ENCODE peak calls at places on chromosome 9, in seven cellular contexts. One of them, this sample, is unnamed.

GRCh38 chr9:101376117-101376866 is 8.5 kb downstream of the BAAT start:
- DNase-seq in NCI-H748 treated with DMSO at 0.1 percent for 48 hours: no peak
- DNase-seq in activated CD4-positive, alpha-beta T cell treated with anti-CD3 and anti-CD28 coated beads, Interleukin-2, amount 50 U/mL, for 1 hour: no peak
- DNase-seq in activated CD8-positive, alpha-beta memory T cell treated with anti-CD3 and anti-CD28 coated beads for 24 hours: no peak
- DNase-seq in HS-27A: no peak
- DNase-seq in COR-L47: no peak
- DNase-seq in esophagus squamous epithelium: no peak
- DNase-seq in this sample: no peak

GRCh38 chr9:6921335-6921734 is 163.6 kb downstream of the KDM4C start:
- DNase-seq in esophagus squamous epithelium: no peak
- DNase-seq in COR-L47: no peak
- DNase-seq in NCI-H748 treated with DMSO at 0.1 percent for 48 hours: no peak
- DNase-seq in HS-27A: no peak
- DNase-seq in activated CD4-positive, alpha-beta T cell treated with anti-CD3 and anti-CD28 coated beads, Interleukin-2, amount 50 U/mL, for 1 hour: no peak
- DNase-seq in activated CD8-positive, alpha-beta memory T cell treated with anti-CD3 and anti-CD28 coated beads for 24 hours: no peak
- DNase-seq in this sample: no peak

GRCh38 chr9:78453450-78453849 is 156.5 kb downstream of the PSAT1 start:
- DNase-seq in esophagus squamous epithelium: no peak
- DNase-seq in activated CD8-positive, alpha-beta memory T cell treated with anti-CD3 and anti-CD28 coated beads for 24 hours: no peak
- DNase-seq in COR-L47: no peak
- DNase-seq in HS-27A: no peak
- DNase-seq in activated CD4-positive, alpha-beta T cell treated with anti-CD3 and anti-CD28 coated beads, Interleukin-2, amount 50 U/mL, for 1 hour: no peak
- DNase-seq in NCI-H748 treated with DMSO at 0.1 percent for 48 hours: no peak
- DNase-seq in this sample: no peak

GRCh38 chr9:72542917-72543316 is 21.5 kb downstream of the TMC1 start:
- DNase-seq in activated CD8-positive, alpha-beta memory T cell treated with anti-CD3 and anti-CD28 coated beads for 24 hours: no peak
- DNase-seq in COR-L47: no peak
- DNase-seq in activated CD4-positive, alpha-beta T cell treated with anti-CD3 and anti-CD28 coated beads, Interleukin-2, amount 50 U/mL, for 1 hour: no peak
- DNase-seq in esophagus squamous epithelium: no peak
- DNase-seq in HS-27A: no peak
- DNase-seq in NCI-H748 treated with DMSO at 0.1 percent for 48 hours: no peak
- DNase-seq in this sample: no peak

GRCh38 chr9:74639112-74639511 is 142.0 kb downstream of the RORB start:
- DNase-seq in NCI-H748 treated with DMSO at 0.1 percent for 48 hours: no peak
- DNase-seq in COR-L47: no peak
- DNase-seq in HS-27A: no peak
- DNase-seq in esophagus squamous epithelium: no peak
- DNase-seq in activated CD4-positive, alpha-beta T cell treated with anti-CD3 and anti-CD28 coated beads, Interleukin-2, amount 50 U/mL, for 1 hour: no peak
- DNase-seq in activated CD8-positive, alpha-beta memory T cell treated with anti-CD3 and anti-CD28 coated beads for 24 hours: no peak
- DNase-seq in this sample: no peak

GRCh38 chr9:114430443-114430842 is 42.7 kb upstream of the AKNA start:
- DNase-seq in activated CD4-positive, alpha-beta T cell treated with anti-CD3 and anti-CD28 coated beads, Interleukin-2, amount 50 U/mL, for 1 hour: no peak
- DNase-seq in COR-L47: no peak
- DNase-seq in NCI-H748 treated with DMSO at 0.1 percent for 48 hours: no peak
- DNase-seq in activated CD8-positive, alpha-beta memory T cell treated with anti-CD3 and anti-CD28 coated beads for 24 hours: no peak
- DNase-seq in esophagus squamous epithelium: no peak
- DNase-seq in HS-27A: no peak
- DNase-seq in this sample: no peak

GRCh38 chr9:69759478-69760277 is at the start of gene PTAR1:
- DNase-seq in HS-27A: peak; percentile 42
- DNase-seq in activated CD8-positive, alpha-beta memory T cell treated with anti-CD3 and anti-CD28 coated beads for 24 hours: peak; percentile 95
- DNase-seq in COR-L47: peak; percentile 92
- DNase-seq in esophagus squamous epithelium: peak; percentile 54
- DNase-seq in activated CD4-positive, alpha-beta T cell treated with anti-CD3 and anti-CD28 coated beads, Interleukin-2, amount 50 U/mL, for 1 hour: peak; percentile 88
- DNase-seq in NCI-H748 treated with DMSO at 0.1 percent for 48 hours: peak; percentile 85
- DNase-seq in this sample: peak; percentile 60

GRCh38 chr9:81174023-81174422 is 515.3 kb downstream of the TLE1 start:
- DNase-seq in activated CD4-positive, alpha-beta T cell treated with anti-CD3 and anti-CD28 coated beads, Interleukin-2, amount 50 U/mL, for 1 hour: no peak
- DNase-seq in NCI-H748 treated with DMSO at 0.1 percent for 48 hours: no peak
- DNase-seq in esophagus squamous epithelium: no peak
- DNase-seq in activated CD8-positive, alpha-beta memory T cell treated with anti-CD3 and anti-CD28 coated beads for 24 hours: no peak
- DNase-seq in COR-L47: no peak
- DNase-seq in HS-27A: no peak
- DNase-seq in this sample: no peak

GRCh38 chr9:13810510-13810909 is 503.4 kb downstream of the NFIB start:
- DNase-seq in activated CD8-positive, alpha-beta memory T cell treated with anti-CD3 and anti-CD28 coated beads for 24 hours: no peak
- DNase-seq in HS-27A: no peak
- DNase-seq in esophagus squamous epithelium: no peak
- DNase-seq in activated CD4-positive, alpha-beta T cell treated with anti-CD3 and anti-CD28 coated beads, Interleukin-2, amount 50 U/mL, for 1 hour: no peak
- DNase-seq in NCI-H748 treated with DMSO at 0.1 percent for 48 hours: no peak
- DNase-seq in COR-L47: no peak
- DNase-seq in this sample: no peak

GRCh38 chr9:89046832-89047231 is 55.6 kb downstream of the S1PR3 start:
- DNase-seq in activated CD8-positive, alpha-beta memory T cell treated with anti-CD3 and anti-CD28 coated beads for 24 hours: no peak
- DNase-seq in NCI-H748 treated with DMSO at 0.1 percent for 48 hours: no peak
- DNase-seq in COR-L47: no peak
- DNase-seq in activated CD4-positive, alpha-beta T cell treated with anti-CD3 and anti-CD28 coated beads, Interleukin-2, amount 50 U/mL, for 1 hour: no peak
- DNase-seq in HS-27A: no peak
- DNase-seq in esophagus squamous epithelium: no peak
- DNase-seq in this sample: no peak

GRCh38 chr9:37037137-37037743 is 3.2 kb upstream of the PAX5 start:
- DNase-seq in HS-27A: no peak
- DNase-seq in activated CD8-positive, alpha-beta memory T cell treated with anti-CD3 and anti-CD28 coated beads for 24 hours: peak; percentile 77
- DNase-seq in COR-L47: no peak
- DNase-seq in esophagus squamous epithelium: no peak
- DNase-seq in NCI-H748 treated with DMSO at 0.1 percent for 48 hours: no peak
- DNase-seq in activated CD4-positive, alpha-beta T cell treated with anti-CD3 and anti-CD28 coated beads, Interleukin-2, amount 50 U/mL, for 1 hour: no peak
- DNase-seq in this sample: no peak

GRCh38 chr9:72292874-72293607 is 72.0 kb downstream of the ZFAND5 start:
- DNase-seq in NCI-H748 treated with DMSO at 0.1 percent for 48 hours: no peak
- DNase-seq in activated CD8-positive, alpha-beta memory T cell treated with anti-CD3 and anti-CD28 coated beads for 24 hours: no peak
- DNase-seq in activated CD4-positive, alpha-beta T cell treated with anti-CD3 and anti-CD28 coated beads, Interleukin-2, amount 50 U/mL, for 1 hour: no peak
- DNase-seq in COR-L47: no peak
- DNase-seq in esophagus squamous epithelium: no peak
- DNase-seq in HS-27A: no peak
- DNase-seq in this sample: no peak

GRCh38 chr9:35905912-35906679 is at the start of gene HRCT1:
- DNase-seq in activated CD8-positive, alpha-beta memory T cell treated with anti-CD3 and anti-CD28 coated beads for 24 hours: no peak
- DNase-seq in NCI-H748 treated with DMSO at 0.1 percent for 48 hours: no peak
- DNase-seq in activated CD4-positive, alpha-beta T cell treated with anti-CD3 and anti-CD28 coated beads, Interleukin-2, amount 50 U/mL, for 1 hour: no peak
- DNase-seq in esophagus squamous epithelium: no peak
- DNase-seq in COR-L47: peak; percentile 81
- DNase-seq in HS-27A: peak; percentile 94
- DNase-seq in this sample: no peak

GRCh38 chr9:34513567-34514214 is 9.1 kb downstream of the ENHO start:
- DNase-seq in activated CD4-positive, alpha-beta T cell treated with anti-CD3 and anti-CD28 coated beads, Interleukin-2, amount 50 U/mL, for 1 hour: no peak
- DNase-seq in COR-L47: no peak
- DNase-seq in HS-27A: no peak
- DNase-seq in esophagus squamous epithelium: no peak
- DNase-seq in NCI-H748 treated with DMSO at 0.1 percent for 48 hours: no peak
- DNase-seq in activated CD8-positive, alpha-beta memory T cell treated with anti-CD3 and anti-CD28 coated beads for 24 hours: no peak
- DNase-seq in this sample: no peak

GRCh38 chr9:3401556-3401955 is 124.2 kb downstream of the RFX3 start:
- DNase-seq in COR-L47: peak; percentile 93
- DNase-seq in activated CD8-positive, alpha-beta memory T cell treated with anti-CD3 and anti-CD28 coated beads for 24 hours: no peak
- DNase-seq in esophagus squamous epithelium: no peak
- DNase-seq in activated CD4-positive, alpha-beta T cell treated with anti-CD3 and anti-CD28 coated beads, Interleukin-2, amount 50 U/mL, for 1 hour: no peak
- DNase-seq in NCI-H748 treated with DMSO at 0.1 percent for 48 hours: peak; percentile 94
- DNase-seq in HS-27A: no peak
- DNase-seq in this sample: no peak

GRCh38 chr9:78032599-78033457 is 1.2 kb upstream of the GNAQ start:
- DNase-seq in COR-L47: no peak
- DNase-seq in esophagus squamous epithelium: no peak
- DNase-seq in activated CD4-positive, alpha-beta T cell treated with anti-CD3 and anti-CD28 coated beads, Interleukin-2, amount 50 U/mL, for 1 hour: no peak
- DNase-seq in activated CD8-positive, alpha-beta memory T cell treated with anti-CD3 and anti-CD28 coated beads for 24 hours: no peak
- DNase-seq in NCI-H748 treated with DMSO at 0.1 percent for 48 hours: peak; percentile 61
- DNase-seq in HS-27A: no peak
- DNase-seq in this sample: no peak

GRCh38 chr9:19372576-19372975 is 7.5 kb downstream of the RPS6 start:
- DNase-seq in activated CD4-positive, alpha-beta T cell treated with anti-CD3 and anti-CD28 coated beads, Interleukin-2, amount 50 U/mL, for 1 hour: no peak
- DNase-seq in esophagus squamous epithelium: no peak
- DNase-seq in activated CD8-positive, alpha-beta memory T cell treated with anti-CD3 and anti-CD28 coated beads for 24 hours: no peak
- DNase-seq in COR-L47: no peak
- DNase-seq in HS-27A: no peak
- DNase-seq in NCI-H748 treated with DMSO at 0.1 percent for 48 hours: no peak
- DNase-seq in this sample: no peak

GRCh38 chr9:68725070-68725469 is 20.0 kb downstream of the PIP5K1B start:
- DNase-seq in activated CD8-positive, alpha-beta memory T cell treated with anti-CD3 and anti-CD28 coated beads for 24 hours: no peak
- DNase-seq in NCI-H748 treated with DMSO at 0.1 percent for 48 hours: no peak
- DNase-seq in HS-27A: no peak
- DNase-seq in esophagus squamous epithelium: no peak
- DNase-seq in COR-L47: no peak
- DNase-seq in activated CD4-positive, alpha-beta T cell treated with anti-CD3 and anti-CD28 coated beads, Interleukin-2, amount 50 U/mL, for 1 hour: no peak
- DNase-seq in this sample: no peak

GRCh38 chr9:115393976-115394775 is 276.2 kb upstream of the TNC start:
- DNase-seq in activated CD8-positive, alpha-beta memory T cell treated with anti-CD3 and anti-CD28 coated beads for 24 hours: no peak
- DNase-seq in NCI-H748 treated with DMSO at 0.1 percent for 48 hours: no peak
- DNase-seq in activated CD4-positive, alpha-beta T cell treated with anti-CD3 and anti-CD28 coated beads, Interleukin-2, amount 50 U/mL, for 1 hour: no peak
- DNase-seq in esophagus squamous epithelium: no peak
- DNase-seq in HS-27A: no peak
- DNase-seq in COR-L47: no peak
- DNase-seq in this sample: no peak

GRCh38 chr9:71209890-71210289 is 88.5 kb upstream of the TRPM3 start:
- DNase-seq in HS-27A: no peak
- DNase-seq in activated CD8-positive, alpha-beta memory T cell treated with anti-CD3 and anti-CD28 coated beads for 24 hours: no peak
- DNase-seq in COR-L47: no peak
- DNase-seq in esophagus squamous epithelium: no peak
- DNase-seq in NCI-H748 treated with DMSO at 0.1 percent for 48 hours: no peak
- DNase-seq in activated CD4-positive, alpha-beta T cell treated with anti-CD3 and anti-CD28 coated beads, Interleukin-2, amount 50 U/mL, for 1 hour: no peak
- DNase-seq in this sample: no peak

GRCh38 chr9:70137577-70137976 is 93.9 kb downstream of the MAMDC2 start:
- DNase-seq in COR-L47: no peak
- DNase-seq in NCI-H748 treated with DMSO at 0.1 percent for 48 hours: no peak
- DNase-seq in activated CD4-positive, alpha-beta T cell treated with anti-CD3 and anti-CD28 coated beads, Interleukin-2, amount 50 U/mL, for 1 hour: no peak
- DNase-seq in activated CD8-positive, alpha-beta memory T cell treated with anti-CD3 and anti-CD28 coated beads for 24 hours: no peak
- DNase-seq in esophagus squamous epithelium: no peak
- DNase-seq in HS-27A: no peak
- DNase-seq in this sample: no peak

GRCh38 chr9:131418143-131419028 is 24.5 kb downstream of the PRRC2B start:
- DNase-seq in esophagus squamous epithelium: no peak
- DNase-seq in NCI-H748 treated with DMSO at 0.1 percent for 48 hours: peak; percentile 21
- DNase-seq in activated CD4-positive, alpha-beta T cell treated with anti-CD3 and anti-CD28 coated beads, Interleukin-2, amount 50 U/mL, for 1 hour: no peak
- DNase-seq in COR-L47: peak; percentile 51
- DNase-seq in activated CD8-positive, alpha-beta memory T cell treated with anti-CD3 and anti-CD28 coated beads for 24 hours: no peak
- DNase-seq in HS-27A: no peak
- DNase-seq in this sample: no peak

GRCh38 chr9:35599763-35600604 is 5.1 kb upstream of the TESK1 start:
- DNase-seq in NCI-H748 treated with DMSO at 0.1 percent for 48 hours: no peak
- DNase-seq in esophagus squamous epithelium: no peak
- DNase-seq in HS-27A: no peak
- DNase-seq in activated CD8-positive, alpha-beta memory T cell treated with anti-CD3 and anti-CD28 coated beads for 24 hours: no peak
- DNase-seq in activated CD4-positive, alpha-beta T cell treated with anti-CD3 and anti-CD28 coated beads, Interleukin-2, amount 50 U/mL, for 1 hour: no peak
- DNase-seq in COR-L47: no peak
- DNase-seq in this sample: no peak

GRCh38 chr9:106284300-106284699 is 578.7 kb upstream of the ZNF462 start:
- DNase-seq in COR-L47: peak; percentile 2
- DNase-seq in NCI-H748 treated with DMSO at 0.1 percent for 48 hours: no peak
- DNase-seq in HS-27A: no peak
- DNase-seq in activated CD4-positive, alpha-beta T cell treated with anti-CD3 and anti-CD28 coated beads, Interleukin-2, amount 50 U/mL, for 1 hour: no peak
- DNase-seq in esophagus squamous epithelium: no peak
- DNase-seq in activated CD8-positive, alpha-beta memory T cell treated with anti-CD3 and anti-CD28 coated beads for 24 hours: no peak
- DNase-seq in this sample: peak; percentile 9

GRCh38 chr9:84297162-84297821 is 43.3 kb downstream of the SLC28A3 start:
- DNase-seq in esophagus squamous epithelium: no peak
- DNase-seq in activated CD4-positive, alpha-beta T cell treated with anti-CD3 and anti-CD28 coated beads, Interleukin-2, amount 50 U/mL, for 1 hour: no peak
- DNase-seq in activated CD8-positive, alpha-beta memory T cell treated with anti-CD3 and anti-CD28 coated beads for 24 hours: no peak
- DNase-seq in HS-27A: peak; percentile 52
- DNase-seq in COR-L47: no peak
- DNase-seq in NCI-H748 treated with DMSO at 0.1 percent for 48 hours: no peak
- DNase-seq in this sample: no peak

GRCh38 chr9:79377315-79377855 is 194.4 kb upstream of the TLE4 start:
- DNase-seq in activated CD4-positive, alpha-beta T cell treated with anti-CD3 and anti-CD28 coated beads, Interleukin-2, amount 50 U/mL, for 1 hour: no peak
- DNase-seq in activated CD8-positive, alpha-beta memory T cell treated with anti-CD3 and anti-CD28 coated beads for 24 hours: no peak
- DNase-seq in COR-L47: no peak
- DNase-seq in esophagus squamous epithelium: no peak
- DNase-seq in NCI-H748 treated with DMSO at 0.1 percent for 48 hours: no peak
- DNase-seq in HS-27A: no peak
- DNase-seq in this sample: no peak